ENCODE peak calls at places on chromosome 14, in nine cellular contexts. T is heart right ventricle, X is GM23338, F is kidney, Y is lower leg skin, W is PC-3, N is fibroblast of pulmonary artery, U is transverse colon, L is AG04450. K is an unnamed sample.

GRCh38 chr14:23300687-23301223 is 1.9 kb downstream of the PPP1R3E start:
- DNase-seq in F (no peak), T (peak), L (no peak), Y (no peak), U (peak), N (peak), X (peak), W (peak), K (peak)

GRCh38 chr14:29566194-29566593 is 361.5 kb downstream of the PRKD1 start:
- DNase-seq in N (no peak), W (no peak), F (no peak), X (no peak), U (no peak), Y (no peak), T (no peak), L (no peak), K (no peak)

GRCh38 chr14:50333010-50333409 is 20.9 kb downstream of the DMAC2L start:
- DNase-seq in F (no peak), W (peak), X (peak), U (no peak), T (peak), Y (no peak), N (peak), L (no peak), K (peak)

GRCh38 chr14:34355584-34356266 is 106.3 kb downstream of the SPTSSA start:
- DNase-seq in U (no peak), L (peak), T (peak), W (peak), F (no peak), Y (peak), N (peak), X (no peak), K (peak)

GRCh38 chr14:104530651-104531050 is 48.9 kb upstream of the C14orf180 start:
- DNase-seq in N (no peak), U (no peak), F (peak), L (no peak), X (no peak), Y (no peak), W (no peak), T (no peak), K (no peak)

GRCh38 chr14:41285193-41285748 is 321.4 kb upstream of the LRFN5 start:
- DNase-seq in N (peak), T (peak), Y (no peak), L (no peak), F (no peak), U (no peak), X (peak), W (peak), K (peak)

GRCh38 chr14:103899833-103900232 is 28.4 kb upstream of the TDRD9 start:
- DNase-seq in T (no peak), F (peak), W (no peak), N (no peak), L (no peak), X (no peak), Y (no peak), U (no peak), K (no peak)

GRCh38 chr14:93655078-93655750 is 133.1 kb downstream of the PRIMA1 start:
- DNase-seq in L (no peak), X (peak), W (peak), F (no peak), T (peak), U (no peak), N (peak), Y (no peak), K (peak)

GRCh38 chr14:30779210-30779609 is 95.1 kb upstream of the COCH start:
- DNase-seq in T (no peak), F (no peak), X (no peak), N (peak), Y (no peak), L (no peak), W (peak), U (no peak), K (peak)

GRCh38 chr14:59330455-59330854 is 134.7 kb downstream of the GPR135 start:
- DNase-seq in X (peak), W (no peak), T (no peak), L (no peak), F (no peak), N (no peak), U (peak), Y (no peak), K (no peak)

GRCh38 chr14:77590845-77591506 is 25.5 kb downstream of the SPTLC2 start:
- DNase-seq in Y (no peak), T (no peak), L (no peak), N (no peak), F (no peak), W (peak), U (no peak), X (no peak), K (no peak)

GRCh38 chr14:51776102-51776894 is 84.1 kb upstream of the GNG2 start:
- DNase-seq in W (peak), U (peak), X (peak), T (peak), F (no peak), N (peak), Y (peak), L (peak), K (peak)

GRCh38 chr14:38485011-38485410 is 229.1 kb upstream of the CLEC14A start:
- DNase-seq in L (no peak), W (no peak), X (no peak), F (no peak), N (no peak), Y (no peak), T (no peak), U (no peak), K (no peak)

GRCh38 chr14:33230016-33230415 is 291.3 kb downstream of the NPAS3 start:
- DNase-seq in W (no peak), N (no peak), L (no peak), T (no peak), X (no peak), F (no peak), Y (no peak), U (no peak), K (no peak)

GRCh38 chr14:23865502-23865901 is 88.1 kb upstream of the DHRS4 start:
- DNase-seq in U (no peak), W (peak), T (no peak), Y (no peak), N (no peak), F (no peak), L (no peak), X (no peak), K (no peak)

GRCh38 chr14:85501751-85502150 is 28.2 kb upstream of the FLRT2 start:
- DNase-seq in Y (no peak), T (no peak), X (no peak), N (no peak), U (no peak), W (no peak), L (no peak), F (no peak), K (no peak)

GRCh38 chr14:105368910-105369652 is 29.3 kb upstream of the TEX22 start:
- DNase-seq in U (no peak), L (no peak), X (no peak), Y (no peak), F (no peak), N (no peak), T (no peak), W (no peak), K (no peak)

GRCh38 chr14:56108057-56108456 is 10.2 kb upstream of the PELI2 start:
- DNase-seq in X (no peak), L (no peak), U (no peak), F (no peak), T (no peak), W (no peak), Y (no peak), N (no peak), K (no peak)

GRCh38 chr14:104390221-104390931 is 189.2 kb upstream of the C14orf180 start:
- DNase-seq in L (no peak), Y (no peak), N (no peak), X (no peak), W (no peak), F (no peak), U (no peak), T (no peak), K (no peak)

GRCh38 chr14:76268700-76269099 is 107.2 kb upstream of the ESRRB start:
- DNase-seq in T (no peak), N (no peak), W (no peak), F (no peak), U (no peak), Y (no peak), X (no peak), L (no peak), K (no peak)

GRCh38 chr14:76264384-76264783 is 111.6 kb upstream of the ESRRB start:
- DNase-seq in X (no peak), Y (no peak), W (no peak), L (no peak), F (no peak), U (no peak), T (no peak), N (no peak), K (no peak)

GRCh38 chr14:76267322-76268012 is 108.5 kb upstream of the ESRRB start:
- DNase-seq in U (peak), F (peak), W (no peak), Y (peak), T (peak), L (no peak), N (peak), X (peak), K (peak)

GRCh38 chr14:76271371-76271770 is 104.6 kb upstream of the ESRRB start:
- DNase-seq in F (no peak), Y (no peak), X (no peak), N (no peak), W (no peak), T (no peak), L (no peak), U (no peak), K (no peak)

DNA sequence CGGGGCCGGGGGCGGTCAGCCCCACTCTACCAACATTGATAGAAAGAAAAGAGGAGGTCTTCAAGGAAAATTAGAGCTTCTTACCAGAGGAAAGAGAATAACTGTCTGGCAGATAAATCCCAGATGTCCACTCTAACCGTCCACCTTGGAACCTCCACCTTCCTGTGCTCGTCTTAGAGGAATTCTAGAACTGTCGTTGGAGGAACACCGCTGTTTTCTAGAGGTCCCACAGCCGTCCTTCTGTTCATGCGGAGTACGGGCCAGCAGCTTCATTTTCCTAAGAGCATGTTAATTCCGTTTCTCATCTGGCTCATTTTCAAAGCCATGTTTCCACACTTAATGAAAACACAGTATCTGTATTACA is 107.9 kb upstream of the ESRRB start:
- DNase-seq in N (no peak), Y (no peak), L (no peak), W (no peak), U (no peak), T (no peak), F (no peak), X (no peak), K (peak)
- H3K4me3 ChIP-seq in N (peak), Y (no peak), L (peak), W (no peak), U (peak), T (peak), F (peak), X (peak), K (peak)

DNA sequence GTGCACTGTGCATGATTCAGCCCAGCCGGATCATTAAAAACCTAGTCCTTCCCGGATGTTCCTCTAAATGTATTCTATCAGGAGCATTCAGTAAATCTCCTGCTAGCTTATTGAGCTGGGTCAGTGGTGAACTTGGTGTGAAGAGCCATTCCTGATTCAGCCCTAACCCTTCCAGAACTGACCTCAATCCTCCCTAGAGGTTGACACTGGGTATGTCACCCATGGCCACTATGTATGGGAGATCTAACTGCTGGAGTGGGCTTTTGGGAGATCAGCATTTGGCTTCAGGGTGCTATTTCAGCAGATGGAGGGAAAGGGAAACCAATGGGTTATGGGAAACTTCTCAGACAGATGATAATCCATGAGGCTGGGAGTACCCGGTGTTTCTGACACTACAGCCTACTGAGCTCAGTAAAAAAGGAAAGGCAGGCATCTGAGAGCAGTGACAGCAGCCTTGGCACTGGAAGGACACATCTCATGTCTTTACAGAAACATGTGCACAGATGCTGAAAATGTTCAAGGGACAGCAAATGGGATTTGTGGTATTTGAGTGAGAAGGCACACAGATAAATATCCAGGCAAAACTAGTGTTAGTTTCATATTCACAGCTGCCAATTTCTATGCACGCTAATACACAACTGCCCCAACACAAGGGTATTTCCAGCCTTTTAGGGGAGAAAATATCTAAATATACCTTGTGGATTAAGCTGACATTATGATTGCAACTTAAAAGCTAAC is 258.8 kb downstream of the DPF3 start:
- DNase-seq in N (no peak), X (peak), Y (no peak), W (no peak), L (no peak), F (no peak), U (no peak), T (no peak), K (no peak)
- TF ChIP-seq CTCF in N (no peak), X (no peak), Y (no peak), W (no peak), L (no peak), F (no peak), U (no peak), T (no peak), K (no peak)

GRCh38 chr14:102086346-102086971 is 385 bp downstream of the HSP90AA1 start:
- DNase-seq in U (peak), N (peak), Y (no peak), T (peak), F (peak), W (peak), L (peak), X (peak), K (peak)

GRCh38 chr14:102087762-102088011 is 843 bp upstream of the HSP90AA1 start:
- DNase-seq in N (no peak), X (peak), L (no peak), U (no peak), Y (no peak), F (no peak), T (no peak), W (no peak), K (no peak)

GRCh38 chr14:102086972-102087761 is at the start of gene HSP90AA1:
- DNase-seq in L (peak), Y (peak), X (peak), F (peak), T (peak), N (peak), U (peak), W (peak), K (peak)

GRCh38 chr14:102084931-102085330 is 1.9 kb downstream of the HSP90AA1 start:
- DNase-seq in T (no peak), X (no peak), N (no peak), F (no peak), U (no peak), L (no peak), Y (no peak), W (peak), K (no peak)

DNA sequence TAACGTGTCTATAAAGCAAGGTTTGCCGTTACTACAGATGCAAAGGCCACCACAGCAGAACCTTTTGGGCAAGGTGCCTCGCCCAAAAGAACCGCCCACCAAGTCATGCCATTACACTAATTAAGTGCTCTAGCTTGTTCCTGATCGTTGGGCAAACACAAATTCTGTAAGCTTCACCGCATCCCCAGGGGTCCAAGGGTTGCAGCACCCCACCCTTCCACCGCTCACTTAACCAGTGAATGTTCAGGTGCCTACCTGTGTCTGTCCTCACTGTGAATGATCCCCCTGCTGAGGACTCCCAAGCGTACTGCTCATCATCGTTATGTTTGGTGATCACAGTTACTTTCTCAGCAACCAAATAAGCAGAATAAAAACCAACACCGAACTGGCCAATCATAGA is 1.3 kb downstream of the HSP90AA1 start:
- DNase-seq in Y (no peak), F (no peak), W (peak), T (no peak), U (peak), L (no peak), X (no peak), N (no peak), K (no peak)
- H3K4me3 ChIP-seq in Y (no peak), F (peak), W (peak), T (peak), U (peak), L (peak), X (peak), N (peak), K (peak)

DNA sequence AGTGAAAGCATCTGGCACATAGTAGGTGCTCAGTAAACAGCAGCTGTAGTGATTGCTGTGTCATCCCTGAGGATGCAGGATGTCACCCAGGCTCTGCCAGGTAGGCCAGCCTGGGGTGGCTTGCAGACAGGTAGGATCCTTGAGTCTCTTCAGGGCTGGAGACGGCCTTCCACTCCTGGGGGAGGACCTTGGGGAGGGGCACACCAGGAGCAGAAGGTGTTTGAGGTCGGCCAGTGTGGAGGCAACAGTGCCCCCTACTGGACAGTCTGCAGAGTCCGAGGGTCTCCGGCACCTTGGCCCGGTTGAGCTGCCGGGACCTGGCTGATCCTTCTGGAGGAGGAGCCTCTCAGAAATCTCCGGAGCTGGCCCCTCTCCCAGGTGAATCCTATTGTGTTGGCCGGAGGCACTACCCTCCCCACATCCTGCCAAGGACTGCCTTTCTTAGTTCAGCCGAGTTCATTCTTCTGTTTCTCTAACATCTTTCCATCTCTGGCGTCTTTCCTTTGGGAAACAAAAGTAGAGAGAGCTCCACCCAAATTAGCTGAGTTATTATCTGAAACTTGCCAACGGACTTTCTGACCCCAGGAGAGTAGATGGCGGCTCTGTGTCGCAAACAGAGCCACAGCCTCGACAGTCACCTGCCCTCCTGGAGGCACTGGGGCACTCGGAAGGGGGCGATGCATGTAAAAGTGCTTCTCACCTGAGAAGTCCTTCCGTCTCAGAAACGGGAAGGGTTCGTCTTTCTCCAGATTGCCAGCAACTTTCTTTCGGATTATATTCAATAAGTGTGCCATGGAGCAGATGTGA is 41.9 kb upstream of the CLMN start:
- DNase-seq in N (peak), W (peak), F (no peak), L (no peak), X (peak), U (peak), Y (no peak), T (peak), K (peak)
- TF ChIP-seq CTCF in N (peak), W (peak), F (peak), L (peak), X (peak), U (peak), Y (no peak), T (peak), K (peak)

DNA sequence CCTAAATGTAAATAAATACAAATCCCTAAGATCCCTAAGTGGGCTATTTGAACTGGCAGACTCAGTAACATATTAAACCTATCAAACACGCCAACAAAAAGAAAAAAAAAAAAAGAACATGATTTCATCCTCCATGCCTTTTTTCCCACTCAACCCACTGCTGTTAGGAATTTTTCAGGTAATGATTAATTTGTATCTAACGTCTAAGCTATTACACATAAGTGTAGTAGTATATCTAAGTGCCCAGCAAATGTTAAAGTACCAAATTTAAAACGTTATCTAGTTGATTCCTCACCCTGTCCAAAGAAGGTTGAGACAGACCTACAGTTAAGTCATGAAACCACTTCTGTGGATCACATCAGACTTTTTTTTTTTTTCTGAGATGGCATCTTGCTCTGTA is 16.4 kb upstream of the ARID4A start:
- DNase-seq in X (no peak), T (no peak), W (no peak), L (no peak), N (no peak), U (no peak), Y (no peak), F (no peak), K (no peak)
- H3K4me3 ChIP-seq in X (no peak), T (no peak), W (no peak), L (no peak), N (no peak), U (no peak), Y (no peak), F (no peak), K (no peak)